ENCODE peak calls at places on chromosomes 11 and 22, in ten cellular contexts. One of them, this sample, is unnamed.
A peak's percentile ranks its signal among the peaks of the same experiment; 100 is the strongest.

GRCh38 chr11:67266424-67267187 is at the start of gene GRK2:
- DNase-seq in activated T-cell treated with anti-CD3 and anti-CD28 coated beads, Interleukin-2, amount 50 U/mL, for 1 hour: no peak
- DNase-seq in GM23248: peak; percentile 86
- DNase-seq in BJ: no peak
- DNase-seq in amniotic stem cell: no peak
- DNase-seq in thyroid gland: peak; percentile 54
- DNase-seq in GM04504: no peak
- DNase-seq in naive thymus-derived CD8-positive, alpha-beta T cell: no peak
- DNase-seq in fibroblast of pulmonary artery: peak; percentile 41
- DNase-seq in GM06990: no peak
- DNase-seq in this sample: no peak

GRCh38 chr11:58586998-58587397 is 8.1 kb downstream of the ZFP91 start:
- DNase-seq in activated T-cell treated with anti-CD3 and anti-CD28 coated beads, Interleukin-2, amount 50 U/mL, for 1 hour: no peak
- DNase-seq in GM23248: no peak
- DNase-seq in BJ: no peak
- DNase-seq in amniotic stem cell: no peak
- DNase-seq in thyroid gland: no peak
- DNase-seq in GM04504: no peak
- DNase-seq in naive thymus-derived CD8-positive, alpha-beta T cell: no peak
- DNase-seq in fibroblast of pulmonary artery: no peak
- DNase-seq in GM06990: no peak
- DNase-seq in this sample: no peak

GRCh38 chr22:20583471-20583922 is 76.1 kb downstream of the MED15 start:
- DNase-seq in activated T-cell treated with anti-CD3 and anti-CD28 coated beads, Interleukin-2, amount 50 U/mL, for 1 hour: peak; percentile 16
- DNase-seq in GM23248: peak; percentile 27
- DNase-seq in BJ: no peak
- DNase-seq in amniotic stem cell: no peak
- DNase-seq in thyroid gland: peak; percentile 26
- DNase-seq in GM04504: no peak
- DNase-seq in naive thymus-derived CD8-positive, alpha-beta T cell: no peak
- DNase-seq in fibroblast of pulmonary artery: no peak
- DNase-seq in GM06990: no peak
- DNase-seq in this sample: no peak

GRCh38 chr11:61704838-61705237 is 24.6 kb downstream of the DAGLA start:
- DNase-seq in activated T-cell treated with anti-CD3 and anti-CD28 coated beads, Interleukin-2, amount 50 U/mL, for 1 hour: no peak
- DNase-seq in GM23248: no peak
- DNase-seq in BJ: no peak
- DNase-seq in amniotic stem cell: no peak
- DNase-seq in thyroid gland: no peak
- DNase-seq in GM04504: no peak
- DNase-seq in naive thymus-derived CD8-positive, alpha-beta T cell: no peak
- DNase-seq in fibroblast of pulmonary artery: no peak
- DNase-seq in GM06990: no peak
- DNase-seq in this sample: no peak

GRCh38 chr22:39727541-39727940 is 157.0 kb downstream of the CACNA1I start:
- DNase-seq in activated T-cell treated with anti-CD3 and anti-CD28 coated beads, Interleukin-2, amount 50 U/mL, for 1 hour: no peak
- DNase-seq in GM23248: no peak
- DNase-seq in BJ: no peak
- DNase-seq in amniotic stem cell: no peak
- DNase-seq in thyroid gland: no peak
- DNase-seq in GM04504: peak; percentile 6
- DNase-seq in naive thymus-derived CD8-positive, alpha-beta T cell: no peak
- DNase-seq in fibroblast of pulmonary artery: no peak
- DNase-seq in GM06990: no peak
- DNase-seq in this sample: peak; percentile 65

GRCh38 chr11:66069715-66070603 is at the start of gene PACS1:
- DNase-seq in activated T-cell treated with anti-CD3 and anti-CD28 coated beads, Interleukin-2, amount 50 U/mL, for 1 hour: peak; percentile 85
- DNase-seq in GM23248: peak; percentile 94
- DNase-seq in BJ: peak; percentile 26
- DNase-seq in amniotic stem cell: peak; percentile 72
- DNase-seq in thyroid gland: peak; percentile 79
- DNase-seq in GM04504: peak; percentile 66
- DNase-seq in naive thymus-derived CD8-positive, alpha-beta T cell: peak; percentile 80
- DNase-seq in fibroblast of pulmonary artery: peak; percentile 88
- DNase-seq in GM06990: peak; percentile 85
- DNase-seq in this sample: peak; percentile 89

GRCh38 chr22:38267086-38267485 is 5.7 kb downstream of the TMEM184B start:
- DNase-seq in activated T-cell treated with anti-CD3 and anti-CD28 coated beads, Interleukin-2, amount 50 U/mL, for 1 hour: peak; percentile 53
- DNase-seq in GM23248: peak; percentile 73
- DNase-seq in BJ: no peak
- DNase-seq in amniotic stem cell: no peak
- DNase-seq in thyroid gland: peak; percentile 22
- DNase-seq in GM04504: no peak
- DNase-seq in naive thymus-derived CD8-positive, alpha-beta T cell: peak; percentile 82
- DNase-seq in fibroblast of pulmonary artery: peak; percentile 90
- DNase-seq in GM06990: no peak
- DNase-seq in this sample: no peak

GRCh38 chr11:131511794-131512193 is 141.4 kb downstream of the NTM start:
- DNase-seq in activated T-cell treated with anti-CD3 and anti-CD28 coated beads, Interleukin-2, amount 50 U/mL, for 1 hour: no peak
- DNase-seq in GM23248: peak; percentile 28
- DNase-seq in BJ: no peak
- DNase-seq in amniotic stem cell: no peak
- DNase-seq in thyroid gland: peak; percentile 70
- DNase-seq in GM04504: no peak
- DNase-seq in naive thymus-derived CD8-positive, alpha-beta T cell: no peak
- DNase-seq in fibroblast of pulmonary artery: no peak
- DNase-seq in GM06990: no peak
- DNase-seq in this sample: no peak

GRCh38 chr11:19995131-19995530 is 165.1 kb downstream of the DBX1 start:
- DNase-seq in activated T-cell treated with anti-CD3 and anti-CD28 coated beads, Interleukin-2, amount 50 U/mL, for 1 hour: no peak
- DNase-seq in GM23248: peak; percentile 89
- DNase-seq in BJ: no peak
- DNase-seq in amniotic stem cell: peak; percentile 65
- DNase-seq in thyroid gland: peak; percentile 59
- DNase-seq in GM04504: peak; percentile 48
- DNase-seq in naive thymus-derived CD8-positive, alpha-beta T cell: no peak
- DNase-seq in fibroblast of pulmonary artery: peak; percentile 81
- DNase-seq in GM06990: no peak
- DNase-seq in this sample: peak; percentile 60

This sample was measured in Peyer's patch.